ENCODE peak calls at places on chromosome 4, in ten cellular contexts. X is psoas muscle, K is AG09309, H is Caco-2, O is stomach, S is endodermal cell, E is pancreas, G is spleen, W is astrocyte, V is MM.1S. Q is an unnamed sample.

GRCh38 chr4:152678841-152679240 is 956 bp downstream of the TMEM154 start:
- DNase-seq in X (no peak), K (no peak), H (no peak), O (no peak), S (no peak), E (no peak), G (no peak), W (no peak), V (no peak), Q (no peak)

GRCh38 chr4:169657470-169658107 is 37.2 kb downstream of the CLCN3 start:
- DNase-seq in X (no peak), K (no peak), H (no peak), O (no peak), S (no peak), E (no peak), G (no peak), W (no peak), V (no peak), Q (no peak)

GRCh38 chr4:42280327-42281095 is 116.8 kb upstream of the SHISA3 start:
- DNase-seq in X (no peak), K (no peak), H (no peak), O (no peak), S (peak; percentile 58), E (no peak), G (no peak), W (no peak), V (peak; percentile 50), Q (no peak)

GRCh38 chr4:13535118-13535517 is 9.2 kb downstream of the NKX3-2 start:
- DNase-seq in X (no peak), K (no peak), H (no peak), O (no peak), S (peak; percentile 53), E (no peak), G (no peak), W (no peak), V (no peak), Q (no peak)

GRCh38 chr4:25970241-25970675 is 56.2 kb downstream of the SMIM20 start:
- DNase-seq in X (no peak), K (no peak), H (no peak), O (no peak), S (no peak), E (no peak), G (no peak), W (no peak), V (no peak), Q (no peak)

GRCh38 chr4:3836802-3837601 is 70.8 kb downstream of the ADRA2C start:
- DNase-seq in X (peak; percentile 19), K (no peak), H (peak; percentile 64), O (no peak), S (peak; percentile 95), E (no peak), G (no peak), W (no peak), V (peak; percentile 11), Q (no peak)

GRCh38 chr4:11218692-11219091 is 210.0 kb downstream of the HS3ST1 start:
- DNase-seq in X (no peak), K (no peak), H (no peak), O (no peak), S (no peak), E (no peak), G (no peak), W (no peak), V (no peak), Q (no peak)

GRCh38 chr4:176841730-176842129 is 49.0 kb upstream of the VEGFC start:
- DNase-seq in X (no peak), K (no peak), H (no peak), O (no peak), S (no peak), E (no peak), G (no peak), W (peak; percentile 90), V (no peak), Q (no peak)

DNA sequence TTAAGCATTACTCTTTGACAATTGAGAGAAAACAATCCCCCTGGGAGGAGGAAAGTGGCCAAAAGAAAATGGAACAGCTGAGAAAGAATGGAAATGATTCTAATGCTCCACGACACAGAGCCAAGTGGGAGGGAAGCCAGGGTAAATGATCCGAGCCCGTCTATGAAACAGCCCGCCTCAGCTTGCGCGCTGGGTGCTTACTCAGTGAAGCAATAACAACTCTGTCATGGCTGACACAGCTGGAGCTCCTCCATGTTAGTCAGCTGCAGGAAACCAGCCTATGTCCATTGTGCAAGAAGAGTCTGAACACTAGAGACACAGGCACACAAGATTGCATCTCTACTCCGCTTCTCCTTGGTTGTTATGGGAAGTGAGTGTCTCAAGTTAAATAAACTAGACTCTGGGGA is 19.3 kb downstream of the NOA1 start:
- DNase-seq in X (peak; percentile 92), K (peak; percentile 94), H (no peak), O (peak; percentile 65), S (no peak), E (peak; percentile 62), G (no peak), W (peak; percentile 96), V (no peak), Q (peak; percentile 66)
- H3K4me3 ChIP-seq in X (peak overlapping the region; percentile 45), K (no peak overlapping the region), H (no peak overlapping the region), O (no peak overlapping the region), S (no peak overlapping the region), E (no peak overlapping the region), G (no peak overlapping the region), W (peak overlapping the region; percentile 32), V (no peak overlapping the region), Q (no peak overlapping the region)

GRCh38 chr4:6688879-6689505 is 4.7 kb upstream of the S100P start:
- DNase-seq in X (no peak), K (peak; percentile 78), H (peak; percentile 90), O (peak; percentile 76), S (peak; percentile 91), E (no peak), G (peak; percentile 82), W (peak; percentile 94), V (peak; percentile 21), Q (no peak)

GRCh38 chr4:6684656-6685055 is 9.0 kb upstream of the S100P start:
- DNase-seq in X (no peak), K (no peak), H (no peak), O (no peak), S (no peak), E (no peak), G (no peak), W (no peak), V (no peak), Q (no peak)

GRCh38 chr4:6689506-6689960 is 4.1 kb upstream of the S100P start:
- DNase-seq in X (no peak), K (no peak), H (no peak), O (peak; percentile 75), S (peak; percentile 68), E (no peak), G (no peak), W (no peak), V (no peak), Q (no peak)

GRCh38 chr4:6686104-6686787 is 7.4 kb upstream of the S100P start:
- DNase-seq in X (no peak), K (no peak), H (no peak), O (no peak), S (no peak), E (no peak), G (no peak), W (no peak), V (no peak), Q (no peak)

DNA sequence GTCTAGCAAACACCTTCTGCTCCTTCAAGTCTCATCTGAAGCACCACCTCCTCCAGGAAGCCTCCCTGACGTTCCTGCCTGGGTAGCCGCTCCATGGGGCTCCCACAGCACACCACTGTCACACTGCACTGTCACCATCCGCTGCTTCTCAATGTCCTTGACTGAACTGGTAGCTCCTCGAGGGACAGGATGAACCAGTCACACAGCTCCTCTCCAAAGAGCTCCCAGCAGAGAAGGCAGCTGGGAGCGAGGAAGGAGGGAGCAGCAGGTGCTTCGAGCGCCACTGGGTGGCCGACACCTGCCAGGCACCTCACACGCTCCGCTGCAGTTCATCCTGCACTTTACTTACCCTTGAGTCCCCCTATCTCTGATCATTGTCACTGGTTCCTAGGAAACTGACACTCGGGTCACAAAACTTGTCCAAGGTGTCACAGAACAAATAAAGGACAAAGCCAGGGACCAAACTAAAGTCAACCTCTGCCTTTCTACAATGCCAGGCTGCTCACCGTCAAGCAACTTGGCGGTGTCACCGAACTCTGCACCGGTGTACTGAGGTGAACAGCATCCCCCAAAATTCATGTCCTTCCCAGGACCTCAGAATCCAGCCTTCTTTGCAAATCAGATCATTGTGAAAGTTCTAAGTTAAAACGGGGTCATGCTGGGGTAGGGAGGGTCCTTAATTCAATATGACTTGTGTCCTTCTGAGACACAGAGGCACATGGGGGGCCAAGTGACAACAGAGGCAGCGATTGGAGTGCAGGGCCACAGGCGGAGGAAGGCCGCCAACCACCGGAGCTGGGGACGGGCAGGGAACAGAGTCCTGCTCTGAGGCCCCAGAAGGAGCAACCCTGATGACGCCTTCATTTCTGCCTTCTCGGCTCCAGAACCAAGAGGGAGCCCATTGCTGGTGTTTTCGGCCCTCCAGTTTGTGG is 5.5 kb upstream of the S100P start:
- DNase-seq in X (no peak), K (no peak), H (peak; percentile 78), O (no peak), S (peak; percentile 63), E (no peak), G (no peak), W (no peak), V (no peak), Q (no peak)
- TF ChIP-seq CTCF in X (no peak), K (no peak), H (peak; percentile 11), O (no peak), S (peak; percentile 49), E (no peak), G (no peak), W (no peak), V (no peak), Q (no peak)

DNA sequence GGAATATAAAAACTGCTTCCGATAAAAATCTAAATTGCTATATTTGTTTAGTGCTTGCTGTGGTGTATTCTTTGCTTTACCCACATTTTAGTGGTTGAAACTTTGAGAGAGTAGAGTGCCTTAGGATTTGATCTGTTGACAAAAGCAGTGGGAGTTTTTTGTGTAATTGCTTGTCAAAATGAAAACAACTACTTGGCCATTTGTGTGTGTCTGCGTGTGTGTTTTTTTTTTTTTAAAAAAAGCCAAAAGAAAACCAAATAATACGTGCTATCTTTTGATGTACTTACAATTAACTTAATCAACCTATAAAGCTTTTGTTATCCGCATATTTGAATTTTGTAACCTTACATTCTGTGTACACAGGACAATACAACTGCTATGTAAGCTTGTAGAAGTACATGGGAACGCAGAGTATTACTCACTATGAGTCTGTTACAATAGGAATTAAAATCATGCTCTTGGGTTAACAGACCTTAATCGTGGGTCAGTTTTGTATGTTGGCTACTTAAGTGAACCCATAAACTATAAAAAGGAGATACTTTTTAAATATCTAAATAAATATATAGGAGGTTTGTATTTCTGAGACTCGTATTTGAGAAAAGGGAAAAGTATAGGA is 353.5 kb downstream of the ARHGAP24 start:
- DNase-seq in X (no peak), K (no peak), H (no peak), O (no peak), S (no peak), E (no peak), G (no peak), W (peak; percentile 61), V (no peak), Q (no peak)
- H3K4me3 ChIP-seq in X (peak overlapping the region; percentile 64), K (peak overlapping the region; percentile 9), H (no peak overlapping the region), O (peak overlapping the region; percentile 37), S (peak overlapping the region; percentile 39), E (no peak overlapping the region), G (no peak overlapping the region), W (peak overlapping the region; percentile 42), V (no peak overlapping the region), Q (peak overlapping the region; percentile 59)

GRCh38 chr4:29085748-29086147 is 1634.4 kb upstream of the PCDH7 start:
- DNase-seq in X (no peak), K (no peak), H (no peak), O (no peak), S (no peak), E (no peak), G (no peak), W (no peak), V (no peak), Q (no peak)

GRCh38 chr4:29079260-29079659 is 1640.9 kb upstream of the PCDH7 start:
- DNase-seq in X (no peak), K (no peak), H (no peak), O (no peak), S (no peak), E (no peak), G (no peak), W (no peak), V (no peak), Q (no peak)

GRCh38 chr4:29082684-29083083 is 1637.5 kb upstream of the PCDH7 start:
- DNase-seq in X (no peak), K (no peak), H (no peak), O (no peak), S (no peak), E (no peak), G (no peak), W (no peak), V (no peak), Q (no peak)

GRCh38 chr4:29081230-29081955 is 1638.8 kb upstream of the PCDH7 start:
- DNase-seq in X (no peak), K (no peak), H (no peak), O (no peak), S (no peak), E (no peak), G (no peak), W (no peak), V (no peak), Q (no peak)
- TF ChIP-seq CTCF in X (no peak), K (peak; percentile 32), H (no peak), O (no peak), S (peak; percentile 35), E (no peak), G (no peak), W (no peak), V (peak; percentile 24), Q (peak; percentile 34)

Q was measured in epithelial cell of proximal tubule.